ENCODE peak calls at places on chromosomes 13 and 19, in five cellular contexts. R is psoas muscle, Z is left lung, I is gastrocnemius medialis, X is lower lobe of right lung. M is an unnamed sample.

GRCh38 chr13:109821038-109821545 is 34.7 kb upstream of the IRS2 start:
- ATAC-seq in R (no peak), Z (peak; percentile 51), I (no peak), X (no peak), M (no peak)

GRCh38 chr13:21909331-21909730 is 238.5 kb downstream of the FGF9 start:
- ATAC-seq in R (no peak), Z (no peak), I (no peak), X (no peak), M (no peak)

GRCh38 chr13:100235311-100235901 is 146.5 kb downstream of the PCCA start:
- ATAC-seq in R (no peak), Z (peak; percentile 47), I (no peak), X (no peak), M (no peak)

GRCh38 chr13:97211986-97212385 is 10.1 kb upstream of the MBNL2 start:
- ATAC-seq in R (no peak), Z (peak; percentile 34), I (no peak), X (peak; percentile 29), M (no peak)

GRCh38 chr13:38537026-38537425 is 149.9 kb upstream of the FREM2 start:
- ATAC-seq in R (no peak), Z (no peak), I (no peak), X (no peak), M (no peak)

GRCh38 chr19:44969437-44969836 is 14.3 kb downstream of the CLPTM1 start:
- ATAC-seq in R (no peak), Z (no peak), I (no peak), X (no peak), M (no peak)

GRCh38 chr13:49810825-49811526 is 18.5 kb upstream of the KPNA3 start:
- ATAC-seq in R (peak; percentile 88), Z (peak; percentile 53), I (peak; percentile 78), X (peak; percentile 50), M (no peak)

GRCh38 chr13:24626449-24626848 is 53.8 kb upstream of the ATP12A start:
- ATAC-seq in R (no peak), Z (no peak), I (no peak), X (no peak), M (no peak)

GRCh38 chr13:94335786-94336357 is 143.6 kb downstream of the DCT start:
- ATAC-seq in R (no peak), Z (no peak), I (no peak), X (no peak), M (no peak)

GRCh38 chr19:58551577-58552471 is 3.1 kb downstream of the CHMP2A start:
- ATAC-seq in R (no peak), Z (no peak), I (no peak), X (no peak), M (no peak)

GRCh38 chr13:111399776-111400505 is 79.5 kb downstream of the TEX29 start:
- ATAC-seq in R (no peak), Z (no peak), I (no peak), X (no peak), M (no peak)

GRCh38 chr19:289651-290538 is 1.3 kb downstream of the PLPP2 start:
- ATAC-seq in R (no peak), Z (peak; percentile 79), I (no peak), X (peak; percentile 78), M (peak; percentile 10)
- H3K4me3 ChIP-seq in R (no peak overlapping the region), Z (peak overlapping the region; percentile 42), I (no peak overlapping the region), X (peak overlapping the region; percentile 48), M (peak overlapping the region; percentile 48)

GRCh38 chr13:72782717-72783116 is 784 bp downstream of the PIBF1 start:
- ATAC-seq in R (no peak), Z (no peak), I (no peak), X (no peak), M (no peak)
- H3K4me3 ChIP-seq in R (peak overlapping the region; percentile 89), Z (peak overlapping the region; percentile 98), I (peak overlapping the region; percentile 89), X (peak overlapping the region; percentile 94), M (peak overlapping the region; percentile 87)

DNA sequence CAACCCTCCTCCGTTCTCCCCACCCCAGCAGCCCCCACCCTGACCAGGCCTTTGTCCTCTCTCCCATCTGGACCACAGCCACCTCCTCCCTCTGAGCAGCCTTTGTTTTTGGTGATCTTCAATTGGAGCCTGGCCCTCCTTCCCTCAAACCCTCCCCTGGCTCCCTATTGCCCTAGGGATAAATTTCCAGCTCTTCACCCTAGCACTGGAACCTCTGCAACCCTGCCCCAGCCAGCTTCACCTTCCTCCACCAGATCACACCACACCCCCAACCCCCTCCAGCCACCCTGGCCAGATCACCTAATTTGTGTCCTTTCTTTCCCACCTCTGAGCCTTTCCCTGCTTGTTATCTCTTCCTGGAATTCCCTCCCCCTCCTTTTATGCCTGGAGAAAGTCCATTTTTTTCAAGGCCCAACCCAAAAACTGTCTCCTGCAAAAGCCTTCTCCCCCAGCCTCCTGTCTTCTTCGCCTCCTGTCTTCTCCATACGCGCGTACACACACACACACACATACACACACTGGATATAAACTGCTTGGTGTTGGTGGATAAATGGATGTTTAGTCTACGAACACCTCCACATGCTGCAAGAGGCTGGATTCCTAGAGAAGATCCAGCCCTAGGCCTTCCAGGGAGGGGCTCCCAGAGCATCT is 5.2 kb upstream of the TLE2 start:
- ATAC-seq in R (no peak), Z (no peak), I (no peak), X (no peak), M (no peak)
- H3K4me3 ChIP-seq in R (peak overlapping the region; percentile 78), Z (peak overlapping the region; percentile 51), I (no peak overlapping the region), X (peak overlapping the region; percentile 67), M (no peak overlapping the region)

GRCh38 chr19:4052114-4052992 is 14.3 kb downstream of the ZBTB7A start:
- ATAC-seq in R (peak; percentile 30), Z (peak; percentile 56), I (no peak), X (peak; percentile 48), M (peak; percentile 39)
- H3K4me3 ChIP-seq in R (peak overlapping the region; percentile 46), Z (peak overlapping the region; percentile 17), I (no peak overlapping the region), X (peak overlapping the region; percentile 23), M (no peak overlapping the region)